ENCODE peak calls at places on chromosomes 4 and X, in nine cellular contexts. One of them, this sample, is unnamed.

GRCh38 chr4:40087799-40088366 is 31.2 kb downstream of the N4BP2 start:
- DNase-seq in tibial nerve: no peak
- DNase-seq in HCT116: no peak
- DNase-seq in AG09309: no peak
- DNase-seq in psoas muscle: no peak
- DNase-seq in colonic mucosa: no peak
- DNase-seq in heart left ventricle: no peak
- DNase-seq in MM.1S: no peak
- DNase-seq in brain microvascular endothelial cell: no peak
- DNase-seq in this sample: no peak

GRCh38 chr4:8112036-8112576 is 46.5 kb downstream of the ABLIM2 start:
- DNase-seq in tibial nerve: no peak
- DNase-seq in HCT116: no peak
- DNase-seq in AG09309: no peak
- DNase-seq in psoas muscle: peak; percentile 36
- DNase-seq in colonic mucosa: no peak
- DNase-seq in heart left ventricle: peak; percentile 33
- DNase-seq in MM.1S: no peak
- DNase-seq in brain microvascular endothelial cell: no peak
- DNase-seq in this sample: no peak

GRCh38 chr4:80335554-80336358 is at the start of gene CFAP299:
- DNase-seq in tibial nerve: peak; percentile 68
- DNase-seq in HCT116: peak; percentile 70
- DNase-seq in AG09309: peak; percentile 42
- DNase-seq in psoas muscle: peak; percentile 87
- DNase-seq in colonic mucosa: peak; percentile 92
- DNase-seq in heart left ventricle: peak; percentile 86
- DNase-seq in MM.1S: peak; percentile 90
- DNase-seq in brain microvascular endothelial cell: peak; percentile 93
- DNase-seq in this sample: peak; percentile 77

GRCh38 chr4:80045831-80046230 is 27.2 kb downstream of the ANTXR2 start:
- DNase-seq in tibial nerve: no peak
- DNase-seq in HCT116: no peak
- DNase-seq in AG09309: no peak
- DNase-seq in psoas muscle: no peak
- DNase-seq in colonic mucosa: no peak
- DNase-seq in heart left ventricle: no peak
- DNase-seq in MM.1S: no peak
- DNase-seq in brain microvascular endothelial cell: no peak
- DNase-seq in this sample: no peak

GRCh38 chr4:30716158-30716557 is 4.0 kb upstream of the PCDH7 start:
- DNase-seq in tibial nerve: no peak
- DNase-seq in HCT116: peak; percentile 72
- DNase-seq in AG09309: no peak
- DNase-seq in psoas muscle: no peak
- DNase-seq in colonic mucosa: no peak
- DNase-seq in heart left ventricle: no peak
- DNase-seq in MM.1S: peak; percentile 57
- DNase-seq in brain microvascular endothelial cell: no peak
- DNase-seq in this sample: peak; percentile 43

GRCh38 chrX:119686087-119686639 is 6.8 kb downstream of the SEPTIN6 start:
- DNase-seq in tibial nerve: no peak
- DNase-seq in HCT116: no peak
- DNase-seq in AG09309: no peak
- DNase-seq in psoas muscle: no peak
- DNase-seq in colonic mucosa: no peak
- DNase-seq in heart left ventricle: no peak
- DNase-seq in MM.1S: peak; percentile 41
- DNase-seq in brain microvascular endothelial cell: no peak
- DNase-seq in this sample: no peak

GRCh38 chrX:16700734-16701133 is 11.7 kb downstream of the CTPS2 start:
- DNase-seq in tibial nerve: no peak
- DNase-seq in HCT116: no peak
- DNase-seq in AG09309: no peak
- DNase-seq in psoas muscle: no peak
- DNase-seq in colonic mucosa: no peak
- DNase-seq in heart left ventricle: no peak
- DNase-seq in MM.1S: no peak
- DNase-seq in brain microvascular endothelial cell: no peak
- DNase-seq in this sample: no peak

GRCh38 chr4:139457318-139457717 is 3.4 kb downstream of the RAB33B start:
- DNase-seq in tibial nerve: no peak
- DNase-seq in HCT116: no peak
- DNase-seq in AG09309: no peak
- DNase-seq in psoas muscle: no peak
- DNase-seq in colonic mucosa: no peak
- DNase-seq in heart left ventricle: no peak
- DNase-seq in MM.1S: no peak
- DNase-seq in brain microvascular endothelial cell: no peak
- DNase-seq in this sample: no peak

GRCh38 chr4:134501973-134502372 is 300.4 kb upstream of the PABPC4L start:
- DNase-seq in tibial nerve: no peak
- DNase-seq in HCT116: no peak
- DNase-seq in AG09309: no peak
- DNase-seq in psoas muscle: no peak
- DNase-seq in colonic mucosa: no peak
- DNase-seq in heart left ventricle: no peak
- DNase-seq in MM.1S: no peak
- DNase-seq in brain microvascular endothelial cell: no peak
- DNase-seq in this sample: no peak

GRCh38 chrX:5632887-5633286 is 595.8 kb downstream of the NLGN4X start:
- DNase-seq in tibial nerve: no peak
- DNase-seq in HCT116: no peak
- DNase-seq in AG09309: no peak
- DNase-seq in psoas muscle: no peak
- DNase-seq in colonic mucosa: no peak
- DNase-seq in heart left ventricle: no peak
- DNase-seq in MM.1S: no peak
- DNase-seq in brain microvascular endothelial cell: no peak
- DNase-seq in this sample: no peak

GRCh38 chr4:76585897-76586360 is 150.9 kb downstream of the SHROOM3 start:
- DNase-seq in tibial nerve: no peak
- DNase-seq in HCT116: peak; percentile 81
- DNase-seq in AG09309: no peak
- DNase-seq in psoas muscle: no peak
- DNase-seq in colonic mucosa: peak; percentile 95
- DNase-seq in heart left ventricle: peak; percentile 85
- DNase-seq in MM.1S: peak; percentile 91
- DNase-seq in brain microvascular endothelial cell: peak; percentile 65
- DNase-seq in this sample: peak; percentile 70

GRCh38 chrX:82237328-82237727 is 1035.4 kb downstream of the SH3BGRL start:
- DNase-seq in tibial nerve: no peak
- DNase-seq in HCT116: no peak
- DNase-seq in AG09309: no peak
- DNase-seq in psoas muscle: no peak
- DNase-seq in colonic mucosa: no peak
- DNase-seq in heart left ventricle: no peak
- DNase-seq in MM.1S: no peak
- DNase-seq in brain microvascular endothelial cell: no peak
- DNase-seq in this sample: no peak

GRCh38 chr4:14178421-14178820 is 550.9 kb upstream of the BOD1L1 start:
- DNase-seq in tibial nerve: no peak
- DNase-seq in HCT116: no peak
- DNase-seq in AG09309: no peak
- DNase-seq in psoas muscle: no peak
- DNase-seq in colonic mucosa: no peak
- DNase-seq in heart left ventricle: no peak
- DNase-seq in MM.1S: peak; percentile 79
- DNase-seq in brain microvascular endothelial cell: no peak
- DNase-seq in this sample: no peak

GRCh38 chr4:168629561-168629960 is 132.7 kb downstream of the PALLD start:
- DNase-seq in tibial nerve: no peak
- DNase-seq in HCT116: no peak
- DNase-seq in AG09309: no peak
- DNase-seq in psoas muscle: no peak
- DNase-seq in colonic mucosa: no peak
- DNase-seq in heart left ventricle: no peak
- DNase-seq in MM.1S: no peak
- DNase-seq in brain microvascular endothelial cell: no peak
- DNase-seq in this sample: no peak

GRCh38 chr4:168633071-168633470 is 136.2 kb downstream of the PALLD start:
- DNase-seq in tibial nerve: no peak
- DNase-seq in HCT116: no peak
- DNase-seq in AG09309: no peak
- DNase-seq in psoas muscle: no peak
- DNase-seq in colonic mucosa: no peak
- DNase-seq in heart left ventricle: no peak
- DNase-seq in MM.1S: no peak
- DNase-seq in brain microvascular endothelial cell: no peak
- DNase-seq in this sample: no peak

GRCh38 chr4:168632246-168632832 is 135.5 kb downstream of the PALLD start:
- DNase-seq in tibial nerve: no peak
- DNase-seq in HCT116: no peak
- DNase-seq in AG09309: no peak
- DNase-seq in psoas muscle: no peak
- DNase-seq in colonic mucosa: no peak
- DNase-seq in heart left ventricle: no peak
- DNase-seq in MM.1S: no peak
- DNase-seq in brain microvascular endothelial cell: no peak
- DNase-seq in this sample: no peak

GRCh38 chr4:168630445-168631187 is 133.8 kb downstream of the PALLD start:
- DNase-seq in tibial nerve: no peak
- DNase-seq in HCT116: no peak
- DNase-seq in AG09309: no peak
- DNase-seq in psoas muscle: no peak
- DNase-seq in colonic mucosa: no peak
- DNase-seq in heart left ventricle: no peak
- DNase-seq in MM.1S: no peak
- DNase-seq in brain microvascular endothelial cell: peak; percentile 79
- DNase-seq in this sample: peak; percentile 22

GRCh38 chr4:168631241-168632151 is 134.6 kb downstream of the PALLD start:
- DNase-seq in tibial nerve: no peak
- DNase-seq in HCT116: no peak
- DNase-seq in AG09309: no peak
- DNase-seq in psoas muscle: peak; percentile 82
- DNase-seq in colonic mucosa: peak; percentile 70
- DNase-seq in heart left ventricle: peak; percentile 80
- DNase-seq in MM.1S: no peak
- DNase-seq in brain microvascular endothelial cell: peak; percentile 60
- DNase-seq in this sample: peak; percentile 14
- TF ChIP-seq CTCF in tibial nerve: peak; percentile 28
- TF ChIP-seq CTCF in HCT116: no peak
- TF ChIP-seq CTCF in AG09309: peak; percentile 33
- TF ChIP-seq CTCF in psoas muscle: peak; percentile 52
- TF ChIP-seq CTCF in colonic mucosa: peak; percentile 15
- TF ChIP-seq CTCF in heart left ventricle: peak; percentile 32
- TF ChIP-seq CTCF in MM.1S: no peak
- TF ChIP-seq CTCF in brain microvascular endothelial cell: peak; percentile 45
- TF ChIP-seq CTCF in this sample: no peak

GRCh38 chrX:31988975-31989374 is 917.1 kb upstream of the FTHL17 start:
- DNase-seq in tibial nerve: no peak
- DNase-seq in HCT116: no peak
- DNase-seq in AG09309: no peak
- DNase-seq in psoas muscle: no peak
- DNase-seq in colonic mucosa: no peak
- DNase-seq in heart left ventricle: no peak
- DNase-seq in MM.1S: no peak
- DNase-seq in brain microvascular endothelial cell: no peak
- DNase-seq in this sample: no peak
- TF ChIP-seq CTCF in tibial nerve: no peak
- TF ChIP-seq CTCF in HCT116: no peak
- TF ChIP-seq CTCF in AG09309: no peak
- TF ChIP-seq CTCF in psoas muscle: no peak
- TF ChIP-seq CTCF in colonic mucosa: no peak
- TF ChIP-seq CTCF in heart left ventricle: no peak
- TF ChIP-seq CTCF in MM.1S: no peak
- TF ChIP-seq CTCF in brain microvascular endothelial cell: no peak
- TF ChIP-seq CTCF in this sample: no peak

GRCh38 chr4:83364312-83364711 is 29.7 kb upstream of the HPSE start:
- DNase-seq in tibial nerve: no peak
- DNase-seq in HCT116: no peak
- DNase-seq in AG09309: no peak
- DNase-seq in psoas muscle: no peak
- DNase-seq in colonic mucosa: no peak
- DNase-seq in heart left ventricle: no peak
- DNase-seq in MM.1S: no peak
- DNase-seq in brain microvascular endothelial cell: no peak
- DNase-seq in this sample: no peak

GRCh38 chr4:83358410-83358809 is 23.8 kb upstream of the HPSE start:
- DNase-seq in tibial nerve: no peak
- DNase-seq in HCT116: no peak
- DNase-seq in AG09309: peak; percentile 32
- DNase-seq in psoas muscle: no peak
- DNase-seq in colonic mucosa: no peak
- DNase-seq in heart left ventricle: no peak
- DNase-seq in MM.1S: no peak
- DNase-seq in brain microvascular endothelial cell: peak; percentile 42
- DNase-seq in this sample: no peak

GRCh38 chr4:83361416-83362196 is 27.0 kb upstream of the HPSE start:
- DNase-seq in tibial nerve: no peak
- DNase-seq in HCT116: no peak
- DNase-seq in AG09309: no peak
- DNase-seq in psoas muscle: no peak
- DNase-seq in colonic mucosa: no peak
- DNase-seq in heart left ventricle: no peak
- DNase-seq in MM.1S: no peak
- DNase-seq in brain microvascular endothelial cell: no peak
- DNase-seq in this sample: no peak

GRCh38 chr4:83360018-83360417 is 25.4 kb upstream of the HPSE start:
- DNase-seq in tibial nerve: no peak
- DNase-seq in HCT116: no peak
- DNase-seq in AG09309: no peak
- DNase-seq in psoas muscle: no peak
- DNase-seq in colonic mucosa: no peak
- DNase-seq in heart left ventricle: no peak
- DNase-seq in MM.1S: no peak
- DNase-seq in brain microvascular endothelial cell: no peak
- DNase-seq in this sample: no peak

GRCh38 chr4:83362492-83363329 is 28.1 kb upstream of the HPSE start:
- DNase-seq in tibial nerve: no peak
- DNase-seq in HCT116: no peak
- DNase-seq in AG09309: peak; percentile 17
- DNase-seq in psoas muscle: no peak
- DNase-seq in colonic mucosa: peak; percentile 48
- DNase-seq in heart left ventricle: no peak
- DNase-seq in MM.1S: peak; percentile 32
- DNase-seq in brain microvascular endothelial cell: peak; percentile 25
- DNase-seq in this sample: no peak
- TF ChIP-seq CTCF in tibial nerve: no peak
- TF ChIP-seq CTCF in HCT116: peak; percentile 40
- TF ChIP-seq CTCF in AG09309: peak; percentile 53
- TF ChIP-seq CTCF in psoas muscle: peak; percentile 22
- TF ChIP-seq CTCF in colonic mucosa: no peak
- TF ChIP-seq CTCF in heart left ventricle: peak; percentile 20
- TF ChIP-seq CTCF in MM.1S: peak; percentile 53
- TF ChIP-seq CTCF in brain microvascular endothelial cell: peak; percentile 57
- TF ChIP-seq CTCF in this sample: peak; percentile 12

DNA sequence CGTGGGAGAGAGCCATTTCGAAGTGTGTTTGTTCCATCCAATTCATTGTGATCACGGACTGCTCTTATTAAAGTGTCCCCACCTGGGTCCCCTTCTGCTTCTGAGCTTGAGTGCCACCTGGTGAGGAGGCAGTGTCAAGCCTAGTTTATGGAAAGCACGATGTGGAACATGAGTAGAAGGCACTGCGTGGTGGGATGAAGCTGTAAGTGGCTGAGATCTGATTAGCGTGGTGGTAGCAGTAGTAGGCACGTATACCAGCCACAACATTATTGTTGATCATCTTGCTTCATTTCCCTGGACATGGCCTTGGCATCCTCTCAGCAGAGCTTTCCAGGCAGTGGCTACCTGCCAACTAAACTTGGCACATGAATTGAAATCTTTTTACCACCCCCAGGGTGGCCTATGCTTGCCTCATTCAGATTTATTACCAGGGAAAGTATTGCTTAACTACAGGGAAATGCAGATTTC is 46.4 kb downstream of the GPAT3 start:
- DNase-seq in tibial nerve: peak; percentile 27
- DNase-seq in HCT116: no peak
- DNase-seq in AG09309: peak; percentile 37
- DNase-seq in psoas muscle: no peak
- DNase-seq in colonic mucosa: peak; percentile 81
- DNase-seq in heart left ventricle: no peak
- DNase-seq in MM.1S: no peak
- DNase-seq in brain microvascular endothelial cell: no peak
- DNase-seq in this sample: no peak
- TF ChIP-seq CTCF in tibial nerve: no peak
- TF ChIP-seq CTCF in HCT116: peak; percentile 29
- TF ChIP-seq CTCF in AG09309: peak; percentile 2
- TF ChIP-seq CTCF in psoas muscle: peak; percentile 49
- TF ChIP-seq CTCF in colonic mucosa: no peak
- TF ChIP-seq CTCF in heart left ventricle: no peak
- TF ChIP-seq CTCF in MM.1S: peak; percentile 7
- TF ChIP-seq CTCF in brain microvascular endothelial cell: peak; percentile 17
- TF ChIP-seq CTCF in this sample: peak; percentile 18

This sample was measured in GM20000.